ENCODE peak calls at places on chromosome 14, in five cellular contexts. Z is HepG2, K is K562, E is GM12878, X is SK-N-SH. U is an unnamed sample.

GRCh38 chr14:64684091-64684490 is 20.1 kb upstream of the PLEKHG3 start:
- DNase-seq in Z (peak; percentile 25), K (no peak), E (no peak), X (no peak), U (no peak)

GRCh38 chr14:28243600-28243999 is 523.0 kb upstream of the FOXG1 start:
- DNase-seq in Z (no peak), K (no peak), E (no peak), X (no peak), U (no peak)

GRCh38 chr14:67577181-67577580 is 22.9 kb downstream of the PIGH start:
- DNase-seq in Z (no peak), K (no peak), E (no peak), X (no peak), U (no peak)

GRCh38 chr14:90274808-90275454 is 18.6 kb downstream of the PSMC1 start:
- DNase-seq in Z (no peak), K (no peak), E (no peak), X (no peak), U (no peak)

GRCh38 chr14:28777773-28778606 is 11.4 kb downstream of the FOXG1 start:
- DNase-seq in Z (no peak), K (no peak), E (no peak), X (no peak), U (no peak)

GRCh38 chr14:19917955-19918518 is 2.4 kb upstream of the OR4K5 start:
- DNase-seq in Z (peak; percentile 47), K (no peak), E (no peak), X (no peak), U (no peak)

GRCh38 chr14:81565441-81566290 is 32.0 kb upstream of the SEL1L start:
- DNase-seq in Z (peak; percentile 24), K (peak; percentile 16), E (no peak), X (no peak), U (peak; percentile 45)

GRCh38 chr14:51225751-51226150 is 14.3 kb upstream of the TMX1 start:
- DNase-seq in Z (no peak), K (no peak), E (no peak), X (no peak), U (no peak)

GRCh38 chr14:64213079-64213478 is 81.1 kb downstream of the ESR2 start:
- DNase-seq in Z (no peak), K (no peak), E (no peak), X (no peak), U (no peak)

GRCh38 chr14:95433094-95433478 is 83.4 kb downstream of the SYNE3 start:
- DNase-seq in Z (no peak), K (no peak), E (no peak), X (no peak), U (no peak)

GRCh38 chr14:95432152-95433093 is 84.0 kb downstream of the SYNE3 start:
- DNase-seq in Z (peak; percentile 16), K (peak; percentile 52), E (no peak), X (peak; percentile 87), U (peak; percentile 74)

GRCh38 chr14:95428557-95428956 is 87.9 kb downstream of the SYNE3 start:
- DNase-seq in Z (no peak), K (no peak), E (no peak), X (no peak), U (no peak)

GRCh38 chr14:95434161-95434560 is 82.3 kb downstream of the SYNE3 start:
- DNase-seq in Z (no peak), K (no peak), E (no peak), X (no peak), U (no peak)

DNA sequence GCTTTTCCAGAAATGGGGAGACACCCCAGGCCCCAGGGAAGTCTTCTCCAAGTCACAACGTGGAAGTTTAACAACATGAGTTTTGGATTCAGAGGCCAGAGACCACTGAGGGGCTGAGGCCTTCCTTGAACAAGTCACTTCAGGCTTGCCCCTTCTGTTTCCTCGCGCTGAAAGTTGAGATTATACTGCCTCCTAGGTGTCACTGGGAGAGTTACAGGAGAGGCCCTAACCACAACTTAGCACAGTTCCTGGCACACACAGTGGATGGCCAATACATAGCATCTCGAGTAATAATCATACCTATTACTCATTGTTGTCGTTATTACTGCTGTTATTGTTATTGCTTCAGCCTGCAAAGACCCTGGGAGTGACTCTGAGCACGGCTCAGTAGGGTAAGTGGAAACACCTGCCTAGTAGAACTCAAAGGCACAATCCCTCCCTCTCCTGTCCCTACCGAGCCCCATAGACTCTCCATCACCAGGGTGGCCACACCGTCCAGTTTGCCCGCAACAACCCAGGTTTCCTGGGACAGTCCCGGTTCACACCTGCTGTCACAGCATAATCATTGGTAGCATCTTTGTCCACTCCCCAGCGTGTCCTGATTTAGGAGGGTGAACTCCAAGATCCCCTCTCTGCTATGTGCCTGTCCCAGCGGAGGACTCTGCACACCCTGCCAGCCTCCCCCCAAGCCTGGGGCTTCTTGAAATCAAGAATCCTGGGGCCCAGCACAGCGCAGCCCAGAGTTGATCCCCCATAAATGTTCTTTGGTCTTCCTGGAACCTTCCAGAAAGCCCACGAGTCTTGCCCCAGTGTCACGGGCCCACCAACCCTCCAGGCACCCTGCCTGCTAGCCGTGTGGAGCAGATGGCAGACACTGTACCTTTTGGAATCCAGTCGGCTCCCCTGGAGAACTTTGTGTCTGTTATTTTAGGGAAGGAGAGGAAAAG is 85.0 kb downstream of the SYNE3 start:
- DNase-seq in Z (no peak), K (peak; percentile 44), E (no peak), X (peak; percentile 71), U (peak; percentile 49)
- TF ChIP-seq FOXM1 in Z (no peak), K (no peak), E (no peak), X (no peak), U (no peak)

DNA sequence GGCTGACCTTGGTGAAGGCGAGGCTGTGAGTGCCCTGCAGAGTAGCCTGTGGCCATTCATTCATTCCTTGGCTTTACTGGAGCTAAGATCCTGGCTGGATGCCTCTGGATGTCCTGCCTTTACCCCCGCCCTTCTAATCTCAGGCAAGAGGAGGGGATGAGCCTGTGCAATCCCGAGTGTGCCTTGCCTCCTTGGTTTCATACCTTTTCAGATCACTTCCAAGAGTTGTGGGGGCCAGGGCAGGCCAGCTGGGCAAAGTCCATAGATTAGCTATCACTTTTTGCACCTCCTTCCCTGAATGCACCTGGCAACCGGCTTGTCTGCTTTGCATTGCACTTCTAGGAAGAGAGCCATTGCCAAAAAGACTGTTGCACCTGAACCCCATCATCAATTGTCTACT is 1.5 kb downstream of the VRTN start:
- DNase-seq in Z (no peak), K (no peak), E (no peak), X (no peak), U (no peak)
- TF ChIP-seq FOXM1 in Z (no peak), K (no peak), E (no peak), X (no peak), U (no peak)

GRCh38 chr14:102187044-102187443 is 47.3 kb downstream of the WDR20 start:
- DNase-seq in Z (no peak), K (no peak), E (no peak), X (no peak), U (no peak)
- TF ChIP-seq FOXM1 in Z (no peak), K (no peak), E (no peak), X (peak; percentile 21), U (no peak)

DNA sequence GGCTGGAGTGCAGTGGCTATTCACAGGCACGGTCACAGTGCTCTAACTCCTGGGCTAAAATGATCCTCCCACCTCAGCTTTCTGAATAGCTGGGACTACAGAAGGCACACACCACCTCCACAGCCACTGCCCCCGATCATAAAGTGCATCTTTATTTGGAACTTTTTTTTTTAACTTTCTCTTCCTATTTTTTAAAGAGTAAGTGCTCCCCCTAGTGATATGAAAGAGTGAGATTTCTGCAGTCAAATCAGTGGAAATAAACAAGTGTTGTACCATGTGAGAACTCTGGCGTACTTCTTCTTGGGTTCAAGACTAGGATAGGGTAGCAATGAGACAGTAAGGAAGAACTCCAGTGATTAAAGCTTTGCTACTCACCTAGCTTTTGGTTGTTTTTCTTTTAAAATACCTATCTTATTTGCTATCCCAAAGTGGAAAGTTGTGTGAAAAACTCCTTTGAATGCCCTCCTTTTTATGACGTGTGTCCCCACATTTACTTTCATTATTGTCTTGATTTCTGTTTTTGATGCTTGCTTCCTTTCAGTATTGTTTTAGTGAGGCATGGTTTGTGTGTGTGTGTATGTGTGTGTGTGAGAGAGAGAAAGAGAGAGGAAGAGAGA is 6.6 kb downstream of the PPP4R4 start:
- DNase-seq in Z (peak; percentile 67), K (no peak), E (peak; percentile 20), X (peak; percentile 38), U (peak; percentile 25)
- TF ChIP-seq FOXM1 in Z (no peak), K (no peak), E (no peak), X (no peak), U (no peak)

GRCh38 chr14:36256131-36256801 is 64.2 kb downstream of the MBIP start:
- DNase-seq in Z (no peak), K (no peak), E (no peak), X (no peak), U (no peak)
- TF ChIP-seq FOXM1 in Z (no peak), K (no peak), E (no peak), X (no peak), U (no peak)

DNA sequence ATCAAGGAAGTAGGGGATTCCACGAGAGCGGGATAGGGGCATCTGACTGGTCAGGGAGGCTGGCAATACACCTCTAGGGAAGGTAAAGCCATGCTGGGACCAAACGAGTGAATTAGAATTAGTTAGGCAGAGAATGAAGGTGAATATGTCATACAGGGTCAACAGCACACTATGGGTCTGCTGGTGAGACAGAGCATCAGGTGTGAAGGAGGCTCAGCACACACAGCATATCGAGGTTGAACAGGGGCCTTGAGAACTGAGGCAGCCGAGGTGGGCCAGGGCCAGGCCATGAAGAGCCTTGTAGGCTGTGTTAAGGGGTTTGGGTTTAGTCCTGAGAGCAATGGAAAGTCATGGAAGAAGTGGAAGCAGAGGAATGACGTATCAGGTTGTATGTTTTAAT is 137.8 kb downstream of the PRKCH start:
- DNase-seq in Z (no peak), K (no peak), E (no peak), X (no peak), U (no peak)
- TF ChIP-seq FOXM1 in Z (no peak), K (no peak), E (no peak), X (no peak), U (no peak)